ENCODE peak calls at places on chromosomes 5 and 9, in ten cellular contexts. M is activated naive CD4-positive, alpha-beta T cell treated with Interleukin-2 at 50 U/mL for 16 hours; H is body of pancreas; D is mucosa of gallbladder; J is central memory CD4-positive, alpha-beta T cell; L is left ventricle myocardium inferior; Y is stimulated activated CD4-positive, alpha-beta T cell treated with anti-CD3 and anti-CD28 coated beads, Interleukin-4, amount 100 ng/mL, for 1 hour; F is NCI-H510A; U is BJ; B is naive thymus-derived CD8-positive, alpha-beta T cell. Q is an unnamed sample.

GRCh38 chr5:172078726-172079345 is 72.4 kb upstream of the FBXW11 start:
- DNase-seq in M (no peak), H (peak), D (peak), J (no peak), L (peak), Y (no peak), F (no peak), U (no peak), B (no peak), Q (no peak)

GRCh38 chr5:65326912-65327311 is 154.8 kb downstream of the ADAMTS6 start:
- DNase-seq in M (no peak), H (no peak), D (no peak), J (no peak), L (no peak), Y (no peak), F (no peak), U (peak), B (no peak), Q (no peak)

GRCh38 chr9:137011907-137012675 is 15.7 kb upstream of the CLIC3 start:
- DNase-seq in M (no peak), H (no peak), D (no peak), J (no peak), L (no peak), Y (no peak), F (no peak), U (no peak), B (no peak), Q (no peak)

GRCh38 chr9:37529111-37529510 is 43.4 kb downstream of the POLR1E start:
- DNase-seq in M (peak), H (no peak), D (peak), J (peak), L (no peak), Y (peak), F (peak), U (no peak), B (no peak), Q (peak)

GRCh38 chr9:128190516-128191405 is 611 bp downstream of the CIZ1 start:
- DNase-seq in M (no peak), H (no peak), D (no peak), J (no peak), L (no peak), Y (no peak), F (no peak), U (no peak), B (no peak), Q (no peak)

GRCh38 chr5:31158686-31159085 is 34.8 kb upstream of the CDH6 start:
- DNase-seq in M (no peak), H (no peak), D (no peak), J (no peak), L (no peak), Y (no peak), F (no peak), U (no peak), B (no peak), Q (no peak)

GRCh38 chr9:123391946-123392345 is 35.9 kb downstream of the CRB2 start:
- DNase-seq in M (no peak), H (no peak), D (no peak), J (no peak), L (no peak), Y (no peak), F (no peak), U (no peak), B (no peak), Q (no peak)

GRCh38 chr9:87710448-87710847 is 15.5 kb upstream of the CTSL start:
- DNase-seq in M (no peak), H (no peak), D (no peak), J (no peak), L (no peak), Y (no peak), F (no peak), U (no peak), B (no peak), Q (no peak)

GRCh38 chr5:152905286-152905685 is 500.2 kb upstream of the NMUR2 start:
- DNase-seq in M (no peak), H (no peak), D (no peak), J (no peak), L (no peak), Y (no peak), F (no peak), U (no peak), B (no peak), Q (no peak)

GRCh38 chr5:56164371-56164770 is 68.8 kb downstream of the ANKRD55 start:
- DNase-seq in M (no peak), H (no peak), D (no peak), J (no peak), L (no peak), Y (no peak), F (no peak), U (no peak), B (no peak), Q (no peak)

GRCh38 chr9:65411336-65411735 is 126.3 kb upstream of the FOXD4L5 start:
- DNase-seq in M (no peak), H (no peak), D (no peak), J (no peak), L (no peak), Y (no peak), F (no peak), U (no peak), B (no peak), Q (no peak)

GRCh38 chr9:131837316-131837715 is 97.4 kb upstream of the RAPGEF1 start:
- DNase-seq in M (no peak), H (peak), D (no peak), J (no peak), L (no peak), Y (no peak), F (no peak), U (no peak), B (no peak), Q (no peak)

GRCh38 chr5:35919191-35919590 is 19.2 kb downstream of the CAPSL start:
- DNase-seq in M (no peak), H (no peak), D (no peak), J (no peak), L (no peak), Y (no peak), F (no peak), U (peak), B (no peak), Q (no peak)

GRCh38 chr5:32613050-32613672 is 27.8 kb downstream of the SUB1 start:
- DNase-seq in M (peak), H (peak), D (peak), J (peak), L (peak), Y (peak), F (peak), U (no peak), B (peak), Q (peak)

GRCh38 chr9:109411069-109411761 is 86.9 kb downstream of the PTPN3 start:
- DNase-seq in M (no peak), H (no peak), D (no peak), J (no peak), L (no peak), Y (no peak), F (no peak), U (no peak), B (no peak), Q (no peak)

GRCh38 chr5:151570058-151570457 is 21.1 kb downstream of the FAT2 start:
- DNase-seq in M (no peak), H (no peak), D (no peak), J (no peak), L (no peak), Y (no peak), F (no peak), U (no peak), B (no peak), Q (no peak)

GRCh38 chr9:129623331-129623730 is 2.4 kb upstream of the C9orf50 start:
- DNase-seq in M (no peak), H (no peak), D (no peak), J (no peak), L (no peak), Y (no peak), F (no peak), U (no peak), B (no peak), Q (no peak)

GRCh38 chr9:72537011-72537545 is 15.7 kb downstream of the TMC1 start:
- DNase-seq in M (no peak), H (no peak), D (no peak), J (no peak), L (no peak), Y (no peak), F (no peak), U (no peak), B (no peak), Q (no peak)

GRCh38 chr5:157750320-157750719 is 6.8 kb downstream of the LSM11 start:
- DNase-seq in M (no peak), H (no peak), D (no peak), J (no peak), L (no peak), Y (no peak), F (no peak), U (no peak), B (no peak), Q (no peak)

GRCh38 chr5:178439411-178440162 is 150.6 kb downstream of the COL23A1 start:
- DNase-seq in M (no peak), H (no peak), D (no peak), J (no peak), L (no peak), Y (no peak), F (no peak), U (no peak), B (no peak), Q (no peak)

GRCh38 chr9:121881920-121882500 is 211.1 kb downstream of the TTLL11 start:
- DNase-seq in M (no peak), H (no peak), D (no peak), J (no peak), L (no peak), Y (no peak), F (peak), U (no peak), B (no peak), Q (no peak)

GRCh38 chr9:88722753-88723152 is 187.8 kb downstream of the NXNL2 start:
- DNase-seq in M (no peak), H (no peak), D (no peak), J (no peak), L (no peak), Y (no peak), F (no peak), U (no peak), B (no peak), Q (no peak)

GRCh38 chr9:97596906-97597305 is 36.3 kb downstream of the TSTD2 start:
- DNase-seq in M (no peak), H (no peak), D (no peak), J (no peak), L (no peak), Y (no peak), F (no peak), U (no peak), B (no peak), Q (no peak)

GRCh38 chr5:156148307-156148706 is 178.7 kb upstream of the SGCD start:
- DNase-seq in M (no peak), H (no peak), D (no peak), J (no peak), L (no peak), Y (no peak), F (no peak), U (no peak), B (no peak), Q (no peak)

GRCh38 chr9:122131401-122131921 is 28.1 kb downstream of the NDUFA8 start:
- DNase-seq in M (no peak), H (no peak), D (no peak), J (no peak), L (peak), Y (no peak), F (no peak), U (no peak), B (no peak), Q (no peak)

GRCh38 chr9:18906656-18907395 is 126.2 kb downstream of the SAXO1 start:
- DNase-seq in M (no peak), H (no peak), D (no peak), J (no peak), L (no peak), Y (no peak), F (no peak), U (no peak), B (no peak), Q (no peak)

GRCh38 chr5:154751854-154752253 is 3.3 kb upstream of the LARP1 start:
- DNase-seq in M (no peak), H (no peak), D (no peak), J (no peak), L (no peak), Y (no peak), F (no peak), U (no peak), B (no peak), Q (no peak)

GRCh38 chr9:131919181-131919580 is 160.5 kb downstream of the MED27 start:
- DNase-seq in M (no peak), H (no peak), D (no peak), J (no peak), L (no peak), Y (no peak), F (no peak), U (no peak), B (no peak), Q (no peak)

GRCh38 chr9:84856181-84856632 is 186.7 kb downstream of the NTRK2 start:
- DNase-seq in M (no peak), H (no peak), D (no peak), J (no peak), L (peak), Y (no peak), F (no peak), U (peak), B (no peak), Q (no peak)

GRCh38 chr9:38114905-38115304 is 45.9 kb upstream of the SHB start:
- DNase-seq in M (no peak), H (no peak), D (no peak), J (no peak), L (no peak), Y (no peak), F (no peak), U (no peak), B (no peak), Q (no peak)

GRCh38 chr9:86406366-86406765 is 52.2 kb upstream of the TUT7 start:
- DNase-seq in M (no peak), H (no peak), D (peak), J (no peak), L (no peak), Y (no peak), F (no peak), U (peak), B (no peak), Q (no peak)